ENCODE peak calls at places on chromosomes 13 and 19, in five cellular contexts. T is effector CD4-positive, alpha-beta T cell; L is PC-3; K is H9; V is iPS-NIHi11. B is an unnamed sample.

GRCh38 chr19:51607920-51608562 is 22.2 kb downstream of the SIGLEC5 start:
- DNase-seq in T (no peak), L (peak), K (peak), V (peak), B (peak)

GRCh38 chr13:21825186-21825585 is 154.3 kb downstream of the FGF9 start:
- DNase-seq in T (no peak), L (no peak), K (no peak), V (no peak), B (no peak)

GRCh38 chr19:17234911-17235617 is 9.0 kb downstream of the OCEL1 start:
- DNase-seq in T (peak), L (peak), K (peak), V (peak), B (peak)

GRCh38 chr19:5805465-5806132 is 732 bp downstream of the NRTN start:
- DNase-seq in T (peak), L (peak), K (peak), V (peak), B (peak)

GRCh38 chr13:48818495-48818961 is 157.2 kb upstream of the FNDC3A start:
- DNase-seq in T (no peak), L (peak), K (no peak), V (no peak), B (no peak)

GRCh38 chr19:41411682-41412265 is 14.2 kb downstream of the BCKDHA start:
- DNase-seq in T (no peak), L (no peak), K (no peak), V (no peak), B (no peak)

GRCh38 chr13:49185264-49185663 is 34.9 kb upstream of the MLNR start:
- DNase-seq in T (no peak), L (peak), K (no peak), V (no peak), B (no peak)

GRCh38 chr19:35357867-35358573 is at the start of gene FFAR3:
- DNase-seq in T (no peak), L (no peak), K (no peak), V (no peak), B (peak)

GRCh38 chr19:29843180-29844051 is 31.6 kb downstream of the CCNE1 start:
- DNase-seq in T (no peak), L (no peak), K (peak), V (peak), B (peak)

GRCh38 chr19:12606796-12607195 is 3.8 kb downstream of the ZNF490 start:
- DNase-seq in T (no peak), L (no peak), K (no peak), V (no peak), B (no peak)

GRCh38 chr19:2476451-2477140 is 669 bp downstream of the GADD45B start:
- DNase-seq in T (peak), L (peak), K (no peak), V (no peak), B (peak)

GRCh38 chr19:39557791-39558622 is 18.0 kb upstream of the EID2 start:
- DNase-seq in T (no peak), L (peak), K (no peak), V (no peak), B (no peak)

B was measured in endodermal cell.